ENCODE peak calls at places on chromosomes 2 and 18, in four cellular contexts. Q is K562, V is H1, G is HepG2. B is an unnamed sample.

GRCh38 chr2:43000242-43001054 is 208.1 kb upstream of the HAAO start:
- DNase-seq in Q (no peak), V (no peak), G (peak), B (no peak)

GRCh38 chr2:43139996-43140621 is 86.3 kb downstream of the ZFP36L2 start:
- DNase-seq in Q (no peak), V (no peak), G (no peak), B (no peak)

GRCh38 chr2:23312996-23313606 is 71.9 kb upstream of the KLHL29 start:
- DNase-seq in Q (peak), V (peak), G (no peak), B (peak)

GRCh38 chr2:226424971-226425370 is 374.6 kb downstream of the IRS1 start:
- DNase-seq in Q (no peak), V (no peak), G (peak), B (no peak)

GRCh38 chr2:111897630-111897923 is 830 bp upstream of the MERTK start:
- DNase-seq in Q (no peak), V (no peak), G (no peak), B (no peak)

GRCh38 chr2:234843411-234843810 is 108.4 kb upstream of the SH3BP4 start:
- DNase-seq in Q (no peak), V (no peak), G (peak), B (no peak)

GRCh38 chr2:24586955-24587354 is 95.9 kb downstream of the NCOA1 start:
- DNase-seq in Q (no peak), V (no peak), G (no peak), B (no peak)

GRCh38 chr2:184721881-184722280 is 123.6 kb downstream of the ZNF804A start:
- DNase-seq in Q (no peak), V (no peak), G (no peak), B (no peak)

GRCh38 chr2:21676676-21677075 is 552.9 kb downstream of the TDRD15 start:
- DNase-seq in Q (no peak), V (no peak), G (no peak), B (no peak)

GRCh38 chr2:158214431-158214830 is 112.8 kb downstream of the UPP2 start:
- DNase-seq in Q (peak), V (no peak), G (peak), B (no peak)

GRCh38 chr2:35495182-35495581 is 860.4 kb upstream of the CRIM1 start:
- DNase-seq in Q (no peak), V (no peak), G (no peak), B (no peak)

GRCh38 chr2:109173311-109174171 is 44.5 kb downstream of the SH3RF3 start:
- DNase-seq in Q (no peak), V (no peak), G (no peak), B (no peak)

GRCh38 chr18:34598136-34598635 is 111.9 kb upstream of the DTNA start:
- DNase-seq in Q (no peak), V (no peak), G (no peak), B (no peak)

GRCh38 chr2:118325556-118325955 is 237.3 kb downstream of the INSIG2 start:
- DNase-seq in Q (no peak), V (no peak), G (no peak), B (no peak)

GRCh38 chr18:54209471-54210180 is 14.8 kb downstream of the MBD2 start:
- DNase-seq in Q (no peak), V (no peak), G (no peak), B (no peak)

GRCh38 chr2:235082939-235083338 is 131.1 kb downstream of the SH3BP4 start:
- DNase-seq in Q (no peak), V (no peak), G (no peak), B (no peak)

GRCh38 chr2:128159437-128159836 is 68.4 kb downstream of the UGGT1 start:
- DNase-seq in Q (no peak), V (no peak), G (no peak), B (no peak)

GRCh38 chr2:64623232-64623879 is 30.4 kb downstream of the SERTAD2 start:
- DNase-seq in Q (no peak), V (no peak), G (no peak), B (no peak)

GRCh38 chr2:198763793-198764192 is 693.9 kb downstream of the SATB2 start:
- DNase-seq in Q (no peak), V (no peak), G (no peak), B (no peak)

GRCh38 chr2:215396595-215397313 is 39.1 kb downstream of the FN1 start:
- DNase-seq in Q (no peak), V (no peak), G (no peak), B (no peak)

GRCh38 chr18:21303913-21304312 is 61.9 kb downstream of the GREB1L start:
- DNase-seq in Q (no peak), V (no peak), G (no peak), B (no peak)

GRCh38 chr2:217573565-217573964 is 429.2 kb downstream of the TNS1 start:
- DNase-seq in Q (no peak), V (no peak), G (no peak), B (no peak)

GRCh38 chr2:236746833-236747232 is 177.2 kb downstream of the ACKR3 start:
- DNase-seq in Q (no peak), V (no peak), G (no peak), B (no peak)
- TF ChIP-seq ATF3 in Q (no peak), V (no peak), G (no peak), B (no peak)

GRCh38 chr2:174449033-174449432 is 37.8 kb downstream of the GPR155 start:
- DNase-seq in Q (no peak), V (no peak), G (no peak), B (no peak)
- TF ChIP-seq JUN in Q (no peak), V (no peak), G (no peak), B (no peak)

DNA sequence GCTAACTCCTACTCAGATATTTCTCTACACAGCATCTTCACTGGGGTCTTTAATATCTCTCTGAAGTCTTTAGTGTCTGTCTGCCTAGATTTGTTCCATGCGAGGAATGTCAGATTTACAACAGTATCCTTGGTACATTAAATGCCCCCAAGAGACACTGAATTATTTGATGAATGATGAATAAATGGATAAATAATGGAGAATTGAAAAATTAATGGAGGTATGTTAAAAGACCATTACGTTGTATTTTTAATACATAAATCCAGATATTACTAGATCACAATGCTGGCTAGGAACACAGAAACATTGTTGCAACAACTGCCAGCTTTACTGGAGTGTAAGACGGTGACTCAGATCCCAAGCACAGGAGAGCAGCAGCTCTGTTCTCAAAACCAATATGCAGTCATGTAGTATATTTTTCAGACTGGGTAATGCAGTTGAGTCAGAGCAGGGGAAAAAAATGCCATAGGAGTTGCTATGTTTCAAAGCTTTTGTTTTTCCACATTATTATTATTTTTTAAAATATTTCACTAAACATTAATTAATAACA is 388.0 kb upstream of the SYT4 start:
- DNase-seq in Q (no peak), V (no peak), G (no peak), B (no peak)
- TF ChIP-seq ATF3 in Q (no peak), V (no peak), G (no peak), B (no peak)

DNA sequence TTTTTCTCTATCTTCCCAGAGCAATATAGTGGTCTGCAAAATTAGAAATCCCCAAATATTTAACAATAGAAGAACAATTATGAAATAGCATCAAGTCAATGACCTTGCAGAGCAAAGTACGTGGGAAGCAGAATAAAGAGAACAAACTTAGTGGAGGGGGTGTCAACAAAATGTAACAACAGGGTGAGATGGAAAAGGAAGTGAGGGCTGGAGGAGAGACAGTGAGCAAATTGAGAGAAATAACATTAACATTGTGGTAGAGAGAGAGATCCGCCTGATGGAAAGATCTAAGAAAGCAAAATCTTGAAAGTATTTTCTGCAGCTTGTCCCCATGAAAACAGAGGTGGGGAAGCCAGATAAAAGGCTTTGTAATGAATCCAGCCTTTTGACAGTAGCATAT is 23.4 kb downstream of the ARHGAP15 start:
- DNase-seq in Q (no peak), V (no peak), G (no peak), B (no peak)
- TF ChIP-seq JUN in Q (no peak), V (no peak), G (no peak), B (no peak)

GRCh38 chr2:85584354-85584856 is at the start of gene VAMP5:
- DNase-seq in Q (no peak), V (no peak), G (peak), B (no peak)
- TF ChIP-seq ATF3 in Q (no peak), V (no peak), G (peak), B (no peak)

GRCh38 chr2:8520791-8521344 is 161.0 kb upstream of the ID2 start:
- DNase-seq in Q (no peak), V (no peak), G (no peak), B (no peak)
- TF ChIP-seq JUN in Q (no peak), V (no peak), G (no peak), B (no peak)

B was measured in WTC11.